ENCODE peak calls at places on chromosomes 4 and X, in ten cellular contexts. F, D, Q, O, Z, T, J, L, N and U are unnamed samples. For H3K4me1 and H3K9me3, the result is how much of the 10 kb centered on the place peaks cover.

GRCh38 chr4:47566975-47567374 is 81.9 kb downstream of the ATP10D start:
- DNase-seq in F (no peak), D (no peak), Q (no peak), O (no peak), Z (no peak), T (no peak), J (no peak), L (no peak), N (no peak), U (no peak)

GRCh38 chrX:106168107-106168506 is at the start of gene PWWP3B:
- DNase-seq in F (peak), D (peak), Q (no peak), O (peak), Z (peak), T (peak), J (no peak), L (peak), N (peak), U (peak)

GRCh38 chr4:169603312-169603711 is 9.1 kb downstream of the NEK1 start:
- DNase-seq in F (no peak), D (no peak), Q (no peak), O (no peak), Z (no peak), T (no peak), J (no peak), L (no peak), N (no peak), U (no peak)

GRCh38 chr4:186669159-186669720 is 54.4 kb downstream of the FAT1 start:
- DNase-seq in F (peak), D (no peak), Q (no peak), O (no peak), Z (no peak), T (peak), J (no peak), L (no peak), N (peak), U (peak)

GRCh38 chrX:46755656-46756055 is 3.3 kb downstream of the SLC9A7 start:
- DNase-seq in F (no peak), D (no peak), Q (no peak), O (no peak), Z (no peak), T (no peak), J (no peak), L (no peak), N (peak), U (no peak)

GRCh38 chr4:145083891-145084640 is 13.9 kb downstream of the ANAPC10 start:
- DNase-seq in F (peak), D (no peak), Q (no peak), O (no peak), Z (no peak), T (no peak), J (no peak), L (no peak), N (no peak), U (no peak)

GRCh38 chrX:21056636-21057035 is 317.6 kb upstream of the CNKSR2 start:
- DNase-seq in F (peak), D (no peak), Q (no peak), O (no peak), Z (no peak), T (no peak), J (no peak), L (no peak), N (no peak), U (no peak)

GRCh38 chrX:41490446-41490845 is 43.3 kb downstream of the NYX start:
- DNase-seq in F (no peak), D (no peak), Q (no peak), O (no peak), Z (no peak), T (no peak), J (no peak), L (no peak), N (no peak), U (no peak)

GRCh38 chrX:153556767-153557166 is 39.3 kb downstream of the ATP2B3 start:
- DNase-seq in F (no peak), D (no peak), Q (no peak), O (no peak), Z (no peak), T (no peak), J (no peak), L (no peak), N (no peak), U (no peak)

GRCh38 chr4:23947826-23948225 is 58.0 kb upstream of the PPARGC1A start:
- DNase-seq in F (no peak), D (no peak), Q (no peak), O (no peak), Z (no peak), T (no peak), J (no peak), L (no peak), N (peak), U (no peak)

GRCh38 chrX:129786210-129786651 is 6.5 kb downstream of the SASH3 start:
- DNase-seq in F (no peak), D (no peak), Q (no peak), O (no peak), Z (no peak), T (no peak), J (no peak), L (no peak), N (no peak), U (no peak)
- H3K4me1 ChIP-seq in F (under half), D (under half), Q (under half), O (under half), Z (under half), T (under half), J (under half), L (under half), N (under half), U (under half)

GRCh38 chrX:55710701-55711100 is 6.8 kb upstream of the RRAGB start:
- DNase-seq in F (peak), D (no peak), Q (no peak), O (no peak), Z (no peak), T (no peak), J (no peak), L (no peak), N (peak), U (peak)

GRCh38 chrX:55716937-55717336 is 612 bp upstream of the RRAGB start:
- DNase-seq in F (no peak), D (no peak), Q (no peak), O (no peak), Z (no peak), T (no peak), J (no peak), L (no peak), N (no peak), U (no peak)

GRCh38 chrX:55713635-55714034 is 3.9 kb upstream of the RRAGB start:
- DNase-seq in F (no peak), D (no peak), Q (no peak), O (no peak), Z (no peak), T (no peak), J (no peak), L (no peak), N (no peak), U (no peak)

GRCh38 chrX:55715847-55716246 is 1.7 kb upstream of the RRAGB start:
- DNase-seq in F (no peak), D (no peak), Q (no peak), O (no peak), Z (no peak), T (peak), J (peak), L (no peak), N (no peak), U (no peak)

DNA sequence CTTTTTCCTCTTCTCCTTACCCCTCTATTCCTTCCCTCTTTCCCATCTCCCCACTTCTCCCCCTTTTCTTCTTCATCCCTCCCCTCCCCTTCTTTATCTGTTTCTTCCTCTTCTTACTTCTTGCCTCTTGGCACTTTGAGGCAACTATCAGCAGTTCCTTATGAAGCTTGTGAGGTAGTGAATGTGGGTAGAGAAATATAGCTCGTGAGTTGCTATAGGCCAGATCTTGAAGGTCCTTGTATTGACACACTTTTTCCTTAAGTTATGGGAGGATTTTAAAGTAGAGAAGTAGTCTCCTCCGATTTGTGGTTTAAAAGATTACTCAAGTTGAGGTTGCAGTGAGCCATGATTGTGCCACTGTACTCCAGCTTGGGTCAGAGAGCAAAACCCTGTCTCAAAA is 3.4 kb upstream of the RRAGB start:
- DNase-seq in F (no peak), D (no peak), Q (no peak), O (no peak), Z (no peak), T (no peak), J (no peak), L (no peak), N (no peak), U (no peak)
- H3K9me3 ChIP-seq in F (under half), D (under half), Q (under half), O (under half), Z (under half), T (under half), J (under half), L (under half), N (under half), U (under half)

GRCh38 chrX:154695913-154696312 is 42.5 kb upstream of the CTAG2 start:
- DNase-seq in F (peak), D (no peak), Q (no peak), O (no peak), Z (no peak), T (no peak), J (no peak), L (no peak), N (peak), U (no peak)
- H3K4me1 ChIP-seq in F (under half), D (under half), Q (under half), O (under half), Z (under half), T (under half), J (under half), L (under half), N (under half), U (under half)

DNA sequence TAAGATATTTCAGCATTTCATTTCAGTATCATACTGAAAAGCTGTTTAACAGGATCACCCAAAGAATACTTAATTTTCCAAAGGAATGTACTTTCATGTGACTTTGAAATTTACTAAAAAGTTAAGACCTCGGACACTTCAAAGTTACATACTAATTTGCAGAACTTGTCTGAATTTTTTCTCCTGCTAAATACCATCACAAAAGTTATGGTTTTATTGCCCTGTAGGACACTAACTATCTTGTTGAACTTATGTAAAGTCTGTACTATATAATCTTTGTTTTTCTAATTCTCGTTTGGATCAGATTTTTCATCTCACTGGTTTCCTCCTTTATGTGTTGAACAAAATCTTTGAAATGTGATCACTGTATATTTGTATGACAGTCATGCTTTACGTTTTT is 37.2 kb upstream of the GRID2 start:
- DNase-seq in F (no peak), D (no peak), Q (no peak), O (no peak), Z (no peak), T (no peak), J (no peak), L (no peak), N (no peak), U (no peak)
- H3K9me3 ChIP-seq in F (under half), D (under half), Q (under half), O (under half), Z (under half), T (under half), J (under half), L (under half), N (under half), U (under half)

DNA sequence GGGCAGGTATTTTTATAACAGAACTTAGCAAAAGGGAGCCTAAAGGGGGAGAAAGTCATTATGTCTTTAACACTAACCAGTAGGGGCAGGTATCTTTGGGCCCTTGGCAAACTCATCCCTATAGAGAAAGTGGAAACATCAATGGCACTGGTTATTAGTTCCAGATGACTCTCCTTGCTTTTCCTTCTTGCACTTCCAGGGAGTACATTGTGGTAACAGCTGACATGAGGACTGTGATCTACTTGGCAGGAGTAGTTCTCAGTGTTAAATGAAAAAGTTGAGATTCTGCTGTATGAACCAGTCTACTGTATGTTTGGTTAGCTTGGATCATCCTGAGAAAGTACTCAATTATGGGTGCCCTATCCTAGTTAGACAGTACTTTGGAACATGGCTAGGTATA is 93.6 kb downstream of the ATXN3L start:
- DNase-seq in F (no peak), D (no peak), Q (no peak), O (no peak), Z (no peak), T (no peak), J (no peak), L (no peak), N (no peak), U (no peak)
- H3K4me1 ChIP-seq in F (under half), D (under half), Q (under half), O (under half), Z (under half), T (under half), J (under half), L (under half), N (under half), U (under half)